ENCODE peak calls at places on chromosomes 6 and 20, in seven cellular contexts. Z is activated CD4-positive, alpha-beta T cell treated with anti-CD3 and anti-CD28 coated beads, Interleukin-2, amount 10 ng/mL, durations not matched to agents 24 days and 14 days; G is activated naive CD4-positive, alpha-beta T cell treated with anti-CD3 and anti-CD28 coated beads, Interleukin-2, amount 10 ng/mL, durations not matched to agents 7 days and 5 days; O is activated gamma-delta T cell treated with anti-CD3 and anti-CD28 coated beads, Interleukin-2, amount 50 U/mL, for 16 hours; U is RPMI7951; R is T47D; T is right lobe of liver. C is an unnamed sample.

GRCh38 chr6:183668-184067 is 108.6 kb upstream of the DUSP22 start:
- DNase-seq in G (no peak), O (no peak), R (no peak), Z (no peak), U (no peak), T (no peak), C (no peak)

GRCh38 chr20:31667315-31668285 is 29.9 kb downstream of the COX4I2 start:
- DNase-seq in U (no peak), G (no peak), T (no peak), Z (no peak), R (no peak), O (no peak), C (no peak)

GRCh38 chr6:85677243-85677956 is 34.7 kb upstream of the SYNCRIP start:
- DNase-seq in G (peak; percentile 29), O (no peak), Z (peak; percentile 64), U (peak; percentile 43), R (no peak), T (no peak), C (no peak)

GRCh38 chr6:133466666-133467065 is 225.5 kb downstream of the EYA4 start:
- DNase-seq in R (no peak), T (no peak), G (no peak), Z (no peak), O (no peak), U (no peak), C (no peak)

GRCh38 chr6:167567142-167568033 is 242.5 kb downstream of the TTLL2 start:
- DNase-seq in G (no peak), O (no peak), T (no peak), Z (no peak), U (peak; percentile 68), R (peak; percentile 11), C (no peak)

GRCh38 chr6:118892248-118893094 is 1.5 kb upstream of the ASF1A start:
- DNase-seq in R (no peak), Z (peak; percentile 62), T (no peak), O (no peak), U (peak; percentile 18), G (no peak), C (no peak)

GRCh38 chr20:23689399-23689690 is 507 bp upstream of the CST4 start:
- DNase-seq in G (no peak), R (no peak), U (no peak), T (no peak), Z (no peak), O (no peak), C (no peak)

GRCh38 chr6:156618600-156619205 is 158.5 kb upstream of the ARID1B start:
- DNase-seq in T (no peak), G (no peak), U (no peak), R (no peak), Z (peak; percentile 45), O (no peak), C (no peak)

GRCh38 chr20:8062781-8063180 is 43.2 kb upstream of the TMX4 start:
- DNase-seq in G (no peak), T (no peak), U (no peak), Z (no peak), R (no peak), O (no peak), C (no peak)

GRCh38 chr6:26122005-26122388 is 34.8 kb downstream of the HFE start:
- DNase-seq in T (no peak), R (no peak), U (no peak), O (no peak), Z (no peak), G (no peak), C (no peak)

GRCh38 chr6:130473886-130474285 is 108.1 kb downstream of the TMEM200A start:
- DNase-seq in Z (no peak), G (no peak), T (no peak), O (no peak), R (no peak), U (peak; percentile 97), C (no peak)